ENCODE peak calls at places on chromosome 17, in ten cellular contexts. M is iPS-NIHi11; J is left colon; H is stimulated activated CD8-positive, alpha-beta memory T cell treated with anti-CD3 and anti-CD28 coated beads, Interleukin-15, amount 100 ng/mL, for 24 hours; A is lower leg skin; T is stimulated activated CD4-positive, alpha-beta T cell treated with anti-CD3 and anti-CD28 coated beads, Interleukin-12 subunit alpha, Interleukin-12 subunit beta, amount 100 ng/mL, for 4 hours; B is EL; O is sigmoid colon; V is pancreas; D is heart right ventricle. Y is an unnamed sample.

GRCh38 chr17:60358611-60359225 is 33.2 kb downstream of the USP32 start:
- DNase-seq in J (no peak), T (no peak), D (no peak), A (no peak), H (no peak), V (no peak), O (no peak), B (no peak), M (no peak), Y (peak; percentile 14)

GRCh38 chr17:82155606-82156005 is 57.0 kb downstream of the CCDC57 start:
- DNase-seq in A (no peak), H (no peak), V (no peak), D (no peak), O (no peak), M (peak; percentile 4), B (no peak), J (no peak), T (no peak), Y (no peak)

GRCh38 chr17:45688353-45688752 is 95.8 kb upstream of the CRHR1 start:
- DNase-seq in B (no peak), V (no peak), T (no peak), H (no peak), M (no peak), O (peak; percentile 14), A (no peak), J (no peak), D (no peak), Y (no peak)

GRCh38 chr17:64074704-64075484 is 54.5 kb upstream of the ICAM2 start:
- DNase-seq in D (no peak), B (peak; percentile 68), J (no peak), V (no peak), T (no peak), A (no peak), O (no peak), M (no peak), H (no peak), Y (peak; percentile 65)

GRCh38 chr17:1073241-1073962 is 76.5 kb downstream of the TIMM22 start:
- DNase-seq in B (no peak), O (no peak), H (no peak), M (no peak), T (no peak), A (no peak), D (no peak), V (no peak), J (no peak), Y (no peak)

GRCh38 chr17:64180089-64180488 is 50.1 kb upstream of the ERN1 start:
- DNase-seq in V (no peak), B (no peak), H (no peak), M (no peak), A (no peak), O (no peak), T (no peak), D (no peak), J (no peak), Y (peak; percentile 75)

GRCh38 chr17:1124896-1125774 is 54.6 kb downstream of the ABR start:
- DNase-seq in A (no peak), D (no peak), B (no peak), H (no peak), J (no peak), M (no peak), O (no peak), V (no peak), T (no peak), Y (no peak)

GRCh38 chr17:17994271-17994670 is 21.6 kb downstream of the DRC3 start:
- DNase-seq in H (no peak), M (peak; percentile 81), B (peak; percentile 35), V (no peak), T (peak; percentile 7), O (no peak), J (no peak), D (peak; percentile 37), A (no peak), Y (peak; percentile 60)

GRCh38 chr17:56936697-56937322 is 23.0 kb upstream of the TRIM25 start:
- DNase-seq in J (no peak), B (no peak), D (no peak), T (no peak), O (no peak), M (no peak), H (no peak), A (no peak), V (no peak), Y (peak; percentile 52)

GRCh38 chr17:9138161-9138717 is 116.9 kb downstream of the NTN1 start:
- DNase-seq in V (no peak), M (no peak), H (no peak), B (no peak), O (no peak), A (no peak), D (peak; percentile 75), T (no peak), J (no peak), Y (no peak)

GRCh38 chr17:49210158-49211029 is at the start of the genes ABI3 and GNGT2:
- DNase-seq in J (peak; percentile 60), H (no peak), A (no peak), D (peak; percentile 41), T (peak; percentile 55), B (peak; percentile 85), V (no peak), O (no peak), M (peak; percentile 58), Y (no peak)

GRCh38 chr17:19348806-19349205 is 13.7 kb downstream of the B9D1 start:
- DNase-seq in M (no peak), V (peak; percentile 27), T (no peak), B (no peak), H (no peak), A (no peak), D (no peak), J (no peak), O (peak; percentile 58), Y (no peak)

GRCh38 chr17:58692239-58693055 is at the start of gene RAD51C:
- DNase-seq in A (peak; percentile 66), O (peak; percentile 91), V (peak; percentile 90), J (peak; percentile 82), H (peak; percentile 72), B (peak; percentile 86), M (peak; percentile 92), D (peak; percentile 87), T (peak; percentile 85), Y (peak; percentile 86)

GRCh38 chr17:2025220-2025621 is at the start of gene RTN4RL1:
- DNase-seq in T (peak; percentile 66), H (no peak), O (peak; percentile 81), J (peak; percentile 39), B (peak; percentile 76), D (peak; percentile 76), M (peak; percentile 71), V (peak; percentile 79), A (peak; percentile 79), Y (no peak)

GRCh38 chr17:74923538-74924249 is 379 bp upstream of the OTOP2 start:
- DNase-seq in D (peak; percentile 78), O (no peak), B (peak; percentile 43), H (peak; percentile 66), T (peak; percentile 75), V (peak; percentile 96), J (peak; percentile 41), M (peak; percentile 93), A (peak; percentile 38), Y (peak; percentile 74)

GRCh38 chr17:65035704-65036103 is 20.8 kb downstream of the GNA13 start:
- DNase-seq in T (no peak), H (no peak), J (no peak), M (no peak), O (no peak), A (no peak), B (no peak), V (no peak), D (no peak), Y (no peak)

GRCh38 chr17:1000597-1001490 is 3.9 kb downstream of the TIMM22 start:
- DNase-seq in M (no peak), A (no peak), O (no peak), J (no peak), T (no peak), D (no peak), H (no peak), V (no peak), B (peak; percentile 92), Y (peak; percentile 77)

GRCh38 chr17:19728114-19728495 is 11.7 kb upstream of the SLC47A2 start:
- DNase-seq in O (peak; percentile 95), V (peak; percentile 94), M (no peak), D (peak; percentile 86), J (peak; percentile 84), A (peak; percentile 93), H (no peak), B (peak; percentile 57), T (no peak), Y (peak; percentile 77)

GRCh38 chr17:79078476-79079190 is 4.0 kb downstream of the ENGASE start:
- DNase-seq in D (no peak), B (no peak), J (peak; percentile 69), T (no peak), V (peak; percentile 39), O (no peak), H (no peak), M (no peak), A (no peak), Y (no peak)

GRCh38 chr17:46958192-46958591 is 20.9 kb downstream of the RPRML start:
- DNase-seq in V (no peak), J (no peak), A (no peak), D (no peak), H (no peak), M (no peak), B (no peak), O (no peak), T (no peak), Y (no peak)

GRCh38 chr17:1865252-1866037 is 35.6 kb downstream of the RPA1 start:
- DNase-seq in V (no peak), A (no peak), M (peak; percentile 61), O (no peak), D (no peak), J (no peak), H (no peak), T (peak; percentile 34), B (peak; percentile 41), Y (peak; percentile 6)

GRCh38 chr17:61722398-61722797 is 131.4 kb upstream of the NACA2 start:
- DNase-seq in M (no peak), O (no peak), T (no peak), A (no peak), H (no peak), D (no peak), V (no peak), J (no peak), B (no peak), Y (no peak)